ENCODE peak calls at places on chromosomes 12 and 14, in ten cellular contexts. One of them, this sample, is unnamed.

GRCh38 chr12:52232233-52232915 is 669 bp upstream of the KRT7 start:
- DNase-seq in Kasumi-1: no peak
- DNase-seq in heart right ventricle: no peak
- DNase-seq in stimulated activated CD4-positive, alpha-beta T cell treated with anti-CD3 and anti-CD28 coated beads, Interleukin-15, amount 100 ng/mL, for 24 hours: no peak
- DNase-seq in Caki2: no peak
- DNase-seq in NCI-H2081: peak
- DNase-seq in left cardiac atrium: no peak
- DNase-seq in AG10803: peak
- DNase-seq in activated CD8-positive, alpha-beta memory T cell treated with anti-CD3 and anti-CD28 coated beads, Interleukin-2, amount 50 U/mL, for 48 hours: no peak
- DNase-seq in LoVo: no peak
- DNase-seq in this sample: no peak

GRCh38 chr12:39872425-39872824 is 233.5 kb downstream of the SLC2A13 start:
- DNase-seq in AG10803: no peak
- DNase-seq in heart right ventricle: no peak
- DNase-seq in Kasumi-1: no peak
- DNase-seq in Caki2: peak
- DNase-seq in activated CD8-positive, alpha-beta memory T cell treated with anti-CD3 and anti-CD28 coated beads, Interleukin-2, amount 50 U/mL, for 48 hours: no peak
- DNase-seq in LoVo: no peak
- DNase-seq in NCI-H2081: no peak
- DNase-seq in left cardiac atrium: no peak
- DNase-seq in stimulated activated CD4-positive, alpha-beta T cell treated with anti-CD3 and anti-CD28 coated beads, Interleukin-15, amount 100 ng/mL, for 24 hours: no peak
- DNase-seq in this sample: no peak

GRCh38 chr12:2845280-2845679 is 10.4 kb upstream of the NRIP2 start:
- DNase-seq in NCI-H2081: no peak
- DNase-seq in Caki2: no peak
- DNase-seq in heart right ventricle: peak
- DNase-seq in activated CD8-positive, alpha-beta memory T cell treated with anti-CD3 and anti-CD28 coated beads, Interleukin-2, amount 50 U/mL, for 48 hours: no peak
- DNase-seq in LoVo: no peak
- DNase-seq in stimulated activated CD4-positive, alpha-beta T cell treated with anti-CD3 and anti-CD28 coated beads, Interleukin-15, amount 100 ng/mL, for 24 hours: no peak
- DNase-seq in Kasumi-1: no peak
- DNase-seq in left cardiac atrium: peak
- DNase-seq in AG10803: peak
- DNase-seq in this sample: no peak

GRCh38 chr12:51874013-51874412 is 13.9 kb upstream of the ANKRD33 start:
- DNase-seq in AG10803: no peak
- DNase-seq in NCI-H2081: no peak
- DNase-seq in stimulated activated CD4-positive, alpha-beta T cell treated with anti-CD3 and anti-CD28 coated beads, Interleukin-15, amount 100 ng/mL, for 24 hours: no peak
- DNase-seq in Caki2: no peak
- DNase-seq in LoVo: no peak
- DNase-seq in Kasumi-1: no peak
- DNase-seq in activated CD8-positive, alpha-beta memory T cell treated with anti-CD3 and anti-CD28 coated beads, Interleukin-2, amount 50 U/mL, for 48 hours: no peak
- DNase-seq in left cardiac atrium: no peak
- DNase-seq in heart right ventricle: no peak
- DNase-seq in this sample: no peak

GRCh38 chr14:79764288-79764687 is 447.0 kb downstream of the DIO2 start:
- DNase-seq in heart right ventricle: no peak
- DNase-seq in left cardiac atrium: no peak
- DNase-seq in LoVo: no peak
- DNase-seq in stimulated activated CD4-positive, alpha-beta T cell treated with anti-CD3 and anti-CD28 coated beads, Interleukin-15, amount 100 ng/mL, for 24 hours: no peak
- DNase-seq in AG10803: no peak
- DNase-seq in activated CD8-positive, alpha-beta memory T cell treated with anti-CD3 and anti-CD28 coated beads, Interleukin-2, amount 50 U/mL, for 48 hours: no peak
- DNase-seq in NCI-H2081: peak
- DNase-seq in Kasumi-1: no peak
- DNase-seq in Caki2: no peak
- DNase-seq in this sample: no peak

GRCh38 chr14:38616959-38617358 is 361.1 kb upstream of the CLEC14A start:
- DNase-seq in activated CD8-positive, alpha-beta memory T cell treated with anti-CD3 and anti-CD28 coated beads, Interleukin-2, amount 50 U/mL, for 48 hours: no peak
- DNase-seq in LoVo: no peak
- DNase-seq in NCI-H2081: peak
- DNase-seq in Kasumi-1: no peak
- DNase-seq in left cardiac atrium: no peak
- DNase-seq in heart right ventricle: no peak
- DNase-seq in AG10803: peak
- DNase-seq in Caki2: no peak
- DNase-seq in stimulated activated CD4-positive, alpha-beta T cell treated with anti-CD3 and anti-CD28 coated beads, Interleukin-15, amount 100 ng/mL, for 24 hours: no peak
- DNase-seq in this sample: no peak

GRCh38 chr14:34931206-34931605 is 51.6 kb upstream of the SRP54 start:
- DNase-seq in stimulated activated CD4-positive, alpha-beta T cell treated with anti-CD3 and anti-CD28 coated beads, Interleukin-15, amount 100 ng/mL, for 24 hours: peak
- DNase-seq in activated CD8-positive, alpha-beta memory T cell treated with anti-CD3 and anti-CD28 coated beads, Interleukin-2, amount 50 U/mL, for 48 hours: no peak
- DNase-seq in Caki2: no peak
- DNase-seq in NCI-H2081: no peak
- DNase-seq in left cardiac atrium: no peak
- DNase-seq in Kasumi-1: no peak
- DNase-seq in AG10803: no peak
- DNase-seq in heart right ventricle: no peak
- DNase-seq in LoVo: no peak
- DNase-seq in this sample: no peak

GRCh38 chr14:67738740-67739504 is 37.2 kb downstream of the RDH12 start:
- DNase-seq in Kasumi-1: no peak
- DNase-seq in AG10803: peak
- DNase-seq in NCI-H2081: no peak
- DNase-seq in Caki2: peak
- DNase-seq in LoVo: peak
- DNase-seq in heart right ventricle: peak
- DNase-seq in activated CD8-positive, alpha-beta memory T cell treated with anti-CD3 and anti-CD28 coated beads, Interleukin-2, amount 50 U/mL, for 48 hours: no peak
- DNase-seq in stimulated activated CD4-positive, alpha-beta T cell treated with anti-CD3 and anti-CD28 coated beads, Interleukin-15, amount 100 ng/mL, for 24 hours: peak
- DNase-seq in left cardiac atrium: peak
- DNase-seq in this sample: no peak

GRCh38 chr12:46154221-46154975 is 114.4 kb downstream of the SLC38A1 start:
- DNase-seq in NCI-H2081: no peak
- DNase-seq in LoVo: no peak
- DNase-seq in heart right ventricle: no peak
- DNase-seq in activated CD8-positive, alpha-beta memory T cell treated with anti-CD3 and anti-CD28 coated beads, Interleukin-2, amount 50 U/mL, for 48 hours: no peak
- DNase-seq in stimulated activated CD4-positive, alpha-beta T cell treated with anti-CD3 and anti-CD28 coated beads, Interleukin-15, amount 100 ng/mL, for 24 hours: no peak
- DNase-seq in left cardiac atrium: no peak
- DNase-seq in Kasumi-1: no peak
- DNase-seq in AG10803: peak
- DNase-seq in Caki2: peak
- DNase-seq in this sample: no peak

GRCh38 chr12:47795814-47796411 is 22.9 kb downstream of the SLC48A1 start:
- DNase-seq in Kasumi-1: no peak
- DNase-seq in activated CD8-positive, alpha-beta memory T cell treated with anti-CD3 and anti-CD28 coated beads, Interleukin-2, amount 50 U/mL, for 48 hours: no peak
- DNase-seq in heart right ventricle: no peak
- DNase-seq in left cardiac atrium: no peak
- DNase-seq in LoVo: no peak
- DNase-seq in stimulated activated CD4-positive, alpha-beta T cell treated with anti-CD3 and anti-CD28 coated beads, Interleukin-15, amount 100 ng/mL, for 24 hours: no peak
- DNase-seq in AG10803: no peak
- DNase-seq in NCI-H2081: no peak
- DNase-seq in Caki2: no peak
- DNase-seq in this sample: no peak

GRCh38 chr14:104563742-104564615 is 15.6 kb upstream of the C14orf180 start:
- DNase-seq in Kasumi-1: peak
- DNase-seq in left cardiac atrium: peak
- DNase-seq in NCI-H2081: peak
- DNase-seq in activated CD8-positive, alpha-beta memory T cell treated with anti-CD3 and anti-CD28 coated beads, Interleukin-2, amount 50 U/mL, for 48 hours: peak
- DNase-seq in AG10803: peak
- DNase-seq in stimulated activated CD4-positive, alpha-beta T cell treated with anti-CD3 and anti-CD28 coated beads, Interleukin-15, amount 100 ng/mL, for 24 hours: peak
- DNase-seq in Caki2: peak
- DNase-seq in heart right ventricle: peak
- DNase-seq in LoVo: peak
- DNase-seq in this sample: peak

GRCh38 chr14:104372390-104373054 is 207.0 kb upstream of the C14orf180 start:
- DNase-seq in LoVo: no peak
- DNase-seq in Caki2: no peak
- DNase-seq in heart right ventricle: no peak
- DNase-seq in activated CD8-positive, alpha-beta memory T cell treated with anti-CD3 and anti-CD28 coated beads, Interleukin-2, amount 50 U/mL, for 48 hours: no peak
- DNase-seq in NCI-H2081: no peak
- DNase-seq in AG10803: no peak
- DNase-seq in Kasumi-1: no peak
- DNase-seq in stimulated activated CD4-positive, alpha-beta T cell treated with anti-CD3 and anti-CD28 coated beads, Interleukin-15, amount 100 ng/mL, for 24 hours: no peak
- DNase-seq in left cardiac atrium: peak
- DNase-seq in this sample: no peak

GRCh38 chr12:80001562-80001961 is 66.7 kb upstream of the PPP1R12A start:
- DNase-seq in heart right ventricle: no peak
- DNase-seq in AG10803: no peak
- DNase-seq in left cardiac atrium: no peak
- DNase-seq in Caki2: no peak
- DNase-seq in NCI-H2081: no peak
- DNase-seq in LoVo: no peak
- DNase-seq in stimulated activated CD4-positive, alpha-beta T cell treated with anti-CD3 and anti-CD28 coated beads, Interleukin-15, amount 100 ng/mL, for 24 hours: no peak
- DNase-seq in Kasumi-1: no peak
- DNase-seq in activated CD8-positive, alpha-beta memory T cell treated with anti-CD3 and anti-CD28 coated beads, Interleukin-2, amount 50 U/mL, for 48 hours: no peak
- DNase-seq in this sample: no peak

GRCh38 chr12:12224240-12224940 is 42.5 kb downstream of the LRP6 start:
- DNase-seq in Kasumi-1: no peak
- DNase-seq in left cardiac atrium: no peak
- DNase-seq in activated CD8-positive, alpha-beta memory T cell treated with anti-CD3 and anti-CD28 coated beads, Interleukin-2, amount 50 U/mL, for 48 hours: no peak
- DNase-seq in heart right ventricle: no peak
- DNase-seq in AG10803: peak
- DNase-seq in Caki2: no peak
- DNase-seq in stimulated activated CD4-positive, alpha-beta T cell treated with anti-CD3 and anti-CD28 coated beads, Interleukin-15, amount 100 ng/mL, for 24 hours: no peak
- DNase-seq in LoVo: no peak
- DNase-seq in NCI-H2081: no peak
- DNase-seq in this sample: no peak

GRCh38 chr14:75401356-75401755 is 26.5 kb upstream of the JDP2 start:
- DNase-seq in Caki2: no peak
- DNase-seq in AG10803: peak
- DNase-seq in left cardiac atrium: peak
- DNase-seq in NCI-H2081: no peak
- DNase-seq in heart right ventricle: peak
- DNase-seq in Kasumi-1: no peak
- DNase-seq in activated CD8-positive, alpha-beta memory T cell treated with anti-CD3 and anti-CD28 coated beads, Interleukin-2, amount 50 U/mL, for 48 hours: no peak
- DNase-seq in stimulated activated CD4-positive, alpha-beta T cell treated with anti-CD3 and anti-CD28 coated beads, Interleukin-15, amount 100 ng/mL, for 24 hours: no peak
- DNase-seq in LoVo: no peak
- DNase-seq in this sample: no peak

GRCh38 chr14:53472306-53472705 is 319.2 kb upstream of the DDHD1 start:
- DNase-seq in left cardiac atrium: no peak
- DNase-seq in Caki2: no peak
- DNase-seq in NCI-H2081: no peak
- DNase-seq in stimulated activated CD4-positive, alpha-beta T cell treated with anti-CD3 and anti-CD28 coated beads, Interleukin-15, amount 100 ng/mL, for 24 hours: no peak
- DNase-seq in heart right ventricle: no peak
- DNase-seq in activated CD8-positive, alpha-beta memory T cell treated with anti-CD3 and anti-CD28 coated beads, Interleukin-2, amount 50 U/mL, for 48 hours: no peak
- DNase-seq in LoVo: no peak
- DNase-seq in AG10803: peak
- DNase-seq in Kasumi-1: no peak
- DNase-seq in this sample: no peak

GRCh38 chr12:1530592-1531159 is 63.7 kb downstream of the FBXL14 start:
- DNase-seq in LoVo: no peak
- DNase-seq in AG10803: no peak
- DNase-seq in stimulated activated CD4-positive, alpha-beta T cell treated with anti-CD3 and anti-CD28 coated beads, Interleukin-15, amount 100 ng/mL, for 24 hours: no peak
- DNase-seq in Kasumi-1: no peak
- DNase-seq in NCI-H2081: no peak
- DNase-seq in Caki2: no peak
- DNase-seq in heart right ventricle: no peak
- DNase-seq in left cardiac atrium: no peak
- DNase-seq in activated CD8-positive, alpha-beta memory T cell treated with anti-CD3 and anti-CD28 coated beads, Interleukin-2, amount 50 U/mL, for 48 hours: no peak
- DNase-seq in this sample: no peak

GRCh38 chr14:82501554-82501953 is 967.9 kb upstream of the SEL1L start:
- DNase-seq in left cardiac atrium: no peak
- DNase-seq in NCI-H2081: no peak
- DNase-seq in heart right ventricle: no peak
- DNase-seq in AG10803: no peak
- DNase-seq in Kasumi-1: no peak
- DNase-seq in stimulated activated CD4-positive, alpha-beta T cell treated with anti-CD3 and anti-CD28 coated beads, Interleukin-15, amount 100 ng/mL, for 24 hours: no peak
- DNase-seq in Caki2: no peak
- DNase-seq in LoVo: no peak
- DNase-seq in activated CD8-positive, alpha-beta memory T cell treated with anti-CD3 and anti-CD28 coated beads, Interleukin-2, amount 50 U/mL, for 48 hours: no peak
- DNase-seq in this sample: no peak

GRCh38 chr14:56125772-56126411 is 7.7 kb downstream of the PELI2 start:
- DNase-seq in left cardiac atrium: no peak
- DNase-seq in Kasumi-1: no peak
- DNase-seq in stimulated activated CD4-positive, alpha-beta T cell treated with anti-CD3 and anti-CD28 coated beads, Interleukin-15, amount 100 ng/mL, for 24 hours: no peak
- DNase-seq in NCI-H2081: peak
- DNase-seq in LoVo: no peak
- DNase-seq in heart right ventricle: no peak
- DNase-seq in Caki2: no peak
- DNase-seq in activated CD8-positive, alpha-beta memory T cell treated with anti-CD3 and anti-CD28 coated beads, Interleukin-2, amount 50 U/mL, for 48 hours: no peak
- DNase-seq in AG10803: no peak
- DNase-seq in this sample: no peak

GRCh38 chr12:61072717-61073116 is 1187.5 kb upstream of the USP15 start:
- DNase-seq in stimulated activated CD4-positive, alpha-beta T cell treated with anti-CD3 and anti-CD28 coated beads, Interleukin-15, amount 100 ng/mL, for 24 hours: no peak
- DNase-seq in AG10803: no peak
- DNase-seq in heart right ventricle: no peak
- DNase-seq in NCI-H2081: no peak
- DNase-seq in left cardiac atrium: no peak
- DNase-seq in Kasumi-1: no peak
- DNase-seq in Caki2: no peak
- DNase-seq in activated CD8-positive, alpha-beta memory T cell treated with anti-CD3 and anti-CD28 coated beads, Interleukin-2, amount 50 U/mL, for 48 hours: no peak
- DNase-seq in LoVo: no peak
- DNase-seq in this sample: no peak

GRCh38 chr14:105126970-105127307 is 41.6 kb downstream of the JAG2 start:
- DNase-seq in left cardiac atrium: no peak
- DNase-seq in LoVo: no peak
- DNase-seq in heart right ventricle: no peak
- DNase-seq in NCI-H2081: peak
- DNase-seq in Caki2: no peak
- DNase-seq in AG10803: no peak
- DNase-seq in stimulated activated CD4-positive, alpha-beta T cell treated with anti-CD3 and anti-CD28 coated beads, Interleukin-15, amount 100 ng/mL, for 24 hours: no peak
- DNase-seq in activated CD8-positive, alpha-beta memory T cell treated with anti-CD3 and anti-CD28 coated beads, Interleukin-2, amount 50 U/mL, for 48 hours: peak
- DNase-seq in Kasumi-1: no peak
- DNase-seq in this sample: no peak

GRCh38 chr12:47276253-47277070 is 196.7 kb upstream of the AMIGO2 start:
- DNase-seq in Caki2: no peak
- DNase-seq in stimulated activated CD4-positive, alpha-beta T cell treated with anti-CD3 and anti-CD28 coated beads, Interleukin-15, amount 100 ng/mL, for 24 hours: peak
- DNase-seq in Kasumi-1: peak
- DNase-seq in activated CD8-positive, alpha-beta memory T cell treated with anti-CD3 and anti-CD28 coated beads, Interleukin-2, amount 50 U/mL, for 48 hours: no peak
- DNase-seq in NCI-H2081: peak
- DNase-seq in LoVo: peak
- DNase-seq in AG10803: peak
- DNase-seq in left cardiac atrium: no peak
- DNase-seq in heart right ventricle: peak
- DNase-seq in this sample: peak

GRCh38 chr12:126772171-126772864 is 1494.7 kb upstream of the TMEM132C start:
- DNase-seq in left cardiac atrium: no peak
- DNase-seq in Kasumi-1: no peak
- DNase-seq in stimulated activated CD4-positive, alpha-beta T cell treated with anti-CD3 and anti-CD28 coated beads, Interleukin-15, amount 100 ng/mL, for 24 hours: peak
- DNase-seq in NCI-H2081: no peak
- DNase-seq in heart right ventricle: no peak
- DNase-seq in AG10803: peak
- DNase-seq in activated CD8-positive, alpha-beta memory T cell treated with anti-CD3 and anti-CD28 coated beads, Interleukin-2, amount 50 U/mL, for 48 hours: peak
- DNase-seq in LoVo: peak
- DNase-seq in Caki2: peak
- DNase-seq in this sample: peak

GRCh38 chr14:50051706-50052105 is 64.7 kb downstream of the VCPKMT start:
- DNase-seq in stimulated activated CD4-positive, alpha-beta T cell treated with anti-CD3 and anti-CD28 coated beads, Interleukin-15, amount 100 ng/mL, for 24 hours: no peak
- DNase-seq in LoVo: no peak
- DNase-seq in left cardiac atrium: no peak
- DNase-seq in NCI-H2081: no peak
- DNase-seq in Kasumi-1: no peak
- DNase-seq in heart right ventricle: no peak
- DNase-seq in AG10803: no peak
- DNase-seq in Caki2: no peak
- DNase-seq in activated CD8-positive, alpha-beta memory T cell treated with anti-CD3 and anti-CD28 coated beads, Interleukin-2, amount 50 U/mL, for 48 hours: no peak
- DNase-seq in this sample: no peak

GRCh38 chr12:132030367-132031038 is 80.8 kb downstream of the EP400 start:
- DNase-seq in left cardiac atrium: peak
- DNase-seq in LoVo: no peak
- DNase-seq in stimulated activated CD4-positive, alpha-beta T cell treated with anti-CD3 and anti-CD28 coated beads, Interleukin-15, amount 100 ng/mL, for 24 hours: no peak
- DNase-seq in NCI-H2081: no peak
- DNase-seq in Caki2: no peak
- DNase-seq in AG10803: peak
- DNase-seq in heart right ventricle: peak
- DNase-seq in Kasumi-1: no peak
- DNase-seq in activated CD8-positive, alpha-beta memory T cell treated with anti-CD3 and anti-CD28 coated beads, Interleukin-2, amount 50 U/mL, for 48 hours: no peak
- DNase-seq in this sample: no peak

GRCh38 chr12:12333980-12334709 is 15.9 kb downstream of the MANSC1 start:
- DNase-seq in stimulated activated CD4-positive, alpha-beta T cell treated with anti-CD3 and anti-CD28 coated beads, Interleukin-15, amount 100 ng/mL, for 24 hours: peak
- DNase-seq in Caki2: peak
- DNase-seq in Kasumi-1: peak
- DNase-seq in heart right ventricle: peak
- DNase-seq in LoVo: peak
- DNase-seq in activated CD8-positive, alpha-beta memory T cell treated with anti-CD3 and anti-CD28 coated beads, Interleukin-2, amount 50 U/mL, for 48 hours: peak
- DNase-seq in AG10803: peak
- DNase-seq in NCI-H2081: peak
- DNase-seq in left cardiac atrium: peak
- DNase-seq in this sample: peak

GRCh38 chr12:57613427-57614109 is 2.3 kb downstream of the ARHGEF25 start:
- DNase-seq in stimulated activated CD4-positive, alpha-beta T cell treated with anti-CD3 and anti-CD28 coated beads, Interleukin-15, amount 100 ng/mL, for 24 hours: no peak
- DNase-seq in Kasumi-1: no peak
- DNase-seq in activated CD8-positive, alpha-beta memory T cell treated with anti-CD3 and anti-CD28 coated beads, Interleukin-2, amount 50 U/mL, for 48 hours: no peak
- DNase-seq in left cardiac atrium: no peak
- DNase-seq in AG10803: no peak
- DNase-seq in heart right ventricle: no peak
- DNase-seq in LoVo: no peak
- DNase-seq in NCI-H2081: no peak
- DNase-seq in Caki2: no peak
- DNase-seq in this sample: no peak

GRCh38 chr14:59998575-59998974 is 78.6 kb downstream of the LRRC9 start:
- DNase-seq in left cardiac atrium: no peak
- DNase-seq in Caki2: no peak
- DNase-seq in activated CD8-positive, alpha-beta memory T cell treated with anti-CD3 and anti-CD28 coated beads, Interleukin-2, amount 50 U/mL, for 48 hours: no peak
- DNase-seq in NCI-H2081: no peak
- DNase-seq in stimulated activated CD4-positive, alpha-beta T cell treated with anti-CD3 and anti-CD28 coated beads, Interleukin-15, amount 100 ng/mL, for 24 hours: no peak
- DNase-seq in LoVo: no peak
- DNase-seq in Kasumi-1: no peak
- DNase-seq in AG10803: no peak
- DNase-seq in heart right ventricle: no peak
- DNase-seq in this sample: no peak

This sample was measured in DND-41.